ENCODE peak calls at places on chromosomes 3 and 15, in four cellular contexts. One of them, this sample, is unnamed.

GRCh38 chr3:81876826-81877225 is 115.4 kb upstream of the GBE1 start:
- DNase-seq in D341Med: no peak
- DNase-seq in right cardiac atrium: no peak
- DNase-seq in NCI-H1694: no peak
- DNase-seq in this sample: no peak

GRCh38 chr15:60237411-60237810 is 160.4 kb downstream of the ANXA2 start:
- DNase-seq in D341Med: no peak
- DNase-seq in right cardiac atrium: no peak
- DNase-seq in NCI-H1694: no peak
- DNase-seq in this sample: no peak

GRCh38 chr3:4418156-4418555 is 48.9 kb downstream of the SUMF1 start:
- DNase-seq in D341Med: no peak
- DNase-seq in right cardiac atrium: no peak
- DNase-seq in NCI-H1694: no peak
- DNase-seq in this sample: no peak

GRCh38 chr15:78047631-78048409 is 29.7 kb downstream of the TBC1D2B start:
- DNase-seq in D341Med: no peak
- DNase-seq in right cardiac atrium: no peak
- DNase-seq in NCI-H1694: no peak
- DNase-seq in this sample: no peak

GRCh38 chr3:197590313-197590962 is 34.7 kb upstream of the BDH1 start:
- DNase-seq in D341Med: no peak
- DNase-seq in right cardiac atrium: no peak
- DNase-seq in NCI-H1694: no peak
- DNase-seq in this sample: peak

GRCh38 chr15:90637693-90638092 is 79.5 kb upstream of the BLM start:
- DNase-seq in D341Med: peak
- DNase-seq in right cardiac atrium: no peak
- DNase-seq in NCI-H1694: peak
- DNase-seq in this sample: no peak

GRCh38 chr15:74995779-74996765 is 709 bp downstream of the SCAMP5 start:
- DNase-seq in D341Med: peak
- DNase-seq in right cardiac atrium: peak
- DNase-seq in NCI-H1694: peak
- DNase-seq in this sample: peak

GRCh38 chr3:5388091-5388490 is 200.6 kb downstream of the EDEM1 start:
- DNase-seq in D341Med: no peak
- DNase-seq in right cardiac atrium: no peak
- DNase-seq in NCI-H1694: no peak
- DNase-seq in this sample: no peak

GRCh38 chr3:108713801-108714200 is 43.4 kb downstream of the RETNLB start:
- DNase-seq in D341Med: no peak
- DNase-seq in right cardiac atrium: no peak
- DNase-seq in NCI-H1694: no peak
- DNase-seq in this sample: no peak

GRCh38 chr15:91887921-91888373 is 34.4 kb downstream of the SLCO3A1 start:
- DNase-seq in D341Med: no peak
- DNase-seq in right cardiac atrium: peak
- DNase-seq in NCI-H1694: no peak
- DNase-seq in this sample: no peak

GRCh38 chr15:31434418-31435255 is 108.0 kb downstream of the KLF13 start:
- DNase-seq in D341Med: no peak
- DNase-seq in right cardiac atrium: peak
- DNase-seq in NCI-H1694: no peak
- DNase-seq in this sample: peak

GRCh38 chr3:157240413-157240812 is 80.5 kb upstream of the CCNL1 start:
- DNase-seq in D341Med: no peak
- DNase-seq in right cardiac atrium: no peak
- DNase-seq in NCI-H1694: no peak
- DNase-seq in this sample: no peak

GRCh38 chr15:64580696-64581407 is 120.5 kb downstream of the ZNF609 start:
- DNase-seq in D341Med: no peak
- DNase-seq in right cardiac atrium: no peak
- DNase-seq in NCI-H1694: no peak
- DNase-seq in this sample: no peak

This sample was measured in mucosa of descending colon.